ENCODE peak calls at places on chromosomes 1 and 21, in eight cellular contexts. Q, F, R, P, I, L, E and X are unnamed samples.

GRCh38 chr1:60842294-60842693 is 240.1 kb upstream of the NFIA start:
- DNase-seq in Q (no peak), F (no peak), R (no peak), P (no peak), I (no peak), L (no peak), E (no peak), X (no peak)

GRCh38 chr1:63790989-63791388 is 17.2 kb downstream of the ROR1 start:
- DNase-seq in Q (no peak), F (no peak), R (no peak), P (no peak), I (no peak), L (no peak), E (no peak), X (no peak)

GRCh38 chr1:198622532-198623218 is 16.2 kb upstream of the PTPRC start:
- DNase-seq in Q (no peak), F (no peak), R (no peak), P (no peak), I (no peak), L (no peak), E (no peak), X (no peak)

GRCh38 chr1:50209749-50210148 is 101.0 kb downstream of the ELAVL4 start:
- DNase-seq in Q (no peak), F (no peak), R (no peak), P (no peak), I (no peak), L (no peak), E (no peak), X (no peak)

GRCh38 chr1:150028322-150028721 is 17.8 kb upstream of the OTUD7B start:
- DNase-seq in Q (no peak), F (no peak), R (no peak), P (no peak), I (no peak), L (no peak), E (no peak), X (no peak)

GRCh38 chr1:203996126-203996525 is 76.8 kb upstream of the SOX13 start:
- DNase-seq in Q (no peak), F (peak), R (no peak), P (no peak), I (no peak), L (no peak), E (no peak), X (no peak)

GRCh38 chr1:165896277-165896676 is 68.9 kb downstream of the UCK2 start:
- DNase-seq in Q (no peak), F (peak), R (no peak), P (no peak), I (no peak), L (no peak), E (no peak), X (peak)

GRCh38 chr1:166925791-166926483 is 49.4 kb downstream of the ILDR2 start:
- DNase-seq in Q (no peak), F (no peak), R (no peak), P (no peak), I (no peak), L (no peak), E (no peak), X (no peak)

GRCh38 chr1:7418442-7419080 is 352.5 kb upstream of the VAMP3 start:
- DNase-seq in Q (peak), F (no peak), R (no peak), P (no peak), I (no peak), L (peak), E (peak), X (peak)

GRCh38 chr1:151213560-151213959 is 15.2 kb downstream of the PIP5K1A start:
- DNase-seq in Q (no peak), F (no peak), R (no peak), P (no peak), I (no peak), L (no peak), E (no peak), X (no peak)

GRCh38 chr1:235945775-235946565 is 79.3 kb upstream of the LYST start:
- DNase-seq in Q (no peak), F (no peak), R (no peak), P (no peak), I (no peak), L (no peak), E (no peak), X (peak)

GRCh38 chr21:25369524-25370300 is 237.6 kb downstream of the MRPL39 start:
- DNase-seq in Q (no peak), F (no peak), R (no peak), P (no peak), I (no peak), L (no peak), E (no peak), X (no peak)

GRCh38 chr1:168512864-168513595 is 30.8 kb downstream of the XCL2 start:
- DNase-seq in Q (no peak), F (no peak), R (no peak), P (no peak), I (no peak), L (no peak), E (no peak), X (no peak)

GRCh38 chr1:116569776-116570357 is 959 bp downstream of the CD58 start:
- DNase-seq in Q (peak), F (no peak), R (no peak), P (peak), I (peak), L (no peak), E (peak), X (peak)

GRCh38 chr1:234250747-234251146 is 122.5 kb upstream of the COA6 start:
- DNase-seq in Q (peak), F (no peak), R (no peak), P (no peak), I (no peak), L (no peak), E (no peak), X (no peak)

GRCh38 chr21:45977396-45977795 is 4.2 kb upstream of the COL6A1 start:
- DNase-seq in Q (peak), F (no peak), R (no peak), P (no peak), I (no peak), L (no peak), E (peak), X (no peak)

GRCh38 chr1:247362074-247362597 is 30.5 kb upstream of the ZNF496 start:
- DNase-seq in Q (no peak), F (no peak), R (no peak), P (no peak), I (no peak), L (no peak), E (no peak), X (no peak)

GRCh38 chr21:46057111-46057709 is 40.7 kb upstream of the COL6A2 start:
- DNase-seq in Q (peak), F (no peak), R (no peak), P (no peak), I (no peak), L (no peak), E (no peak), X (peak)

GRCh38 chr1:11955221-11955620 is 20.7 kb downstream of the PLOD1 start:
- DNase-seq in Q (no peak), F (no peak), R (no peak), P (no peak), I (no peak), L (no peak), E (no peak), X (no peak)

GRCh38 chr1:160925652-160926241 is 28.9 kb downstream of the ITLN2 start:
- DNase-seq in Q (no peak), F (no peak), R (no peak), P (no peak), I (no peak), L (no peak), E (no peak), X (no peak)

GRCh38 chr1:232566093-232566492 is 63.8 kb downstream of the SIPA1L2 start:
- DNase-seq in Q (no peak), F (no peak), R (no peak), P (no peak), I (no peak), L (no peak), E (no peak), X (no peak)

GRCh38 chr1:3790501-3790923 is 5.8 kb downstream of the LRRC47 start:
- DNase-seq in Q (no peak), F (no peak), R (no peak), P (no peak), I (no peak), L (no peak), E (no peak), X (no peak)
- TF ChIP-seq POLR2A in Q (no peak), F (no peak), R (no peak), P (no peak), I (no peak), L (no peak), E (no peak), X (no peak)

GRCh38 chr1:208234721-208235120 is 9.5 kb downstream of the PLXNA2 start:
- DNase-seq in Q (no peak), F (no peak), R (no peak), P (no peak), I (no peak), L (no peak), E (no peak), X (no peak)

GRCh38 chr1:208235356-208235982 is 8.7 kb downstream of the PLXNA2 start:
- DNase-seq in Q (no peak), F (no peak), R (no peak), P (peak), I (no peak), L (no peak), E (no peak), X (no peak)

GRCh38 chr1:208237241-208237640 is 6.9 kb downstream of the PLXNA2 start:
- DNase-seq in Q (peak), F (no peak), R (no peak), P (no peak), I (no peak), L (no peak), E (no peak), X (peak)

GRCh38 chr1:208233978-208234377 is 10.2 kb downstream of the PLXNA2 start:
- DNase-seq in Q (no peak), F (no peak), R (no peak), P (no peak), I (no peak), L (no peak), E (no peak), X (no peak)

DNA sequence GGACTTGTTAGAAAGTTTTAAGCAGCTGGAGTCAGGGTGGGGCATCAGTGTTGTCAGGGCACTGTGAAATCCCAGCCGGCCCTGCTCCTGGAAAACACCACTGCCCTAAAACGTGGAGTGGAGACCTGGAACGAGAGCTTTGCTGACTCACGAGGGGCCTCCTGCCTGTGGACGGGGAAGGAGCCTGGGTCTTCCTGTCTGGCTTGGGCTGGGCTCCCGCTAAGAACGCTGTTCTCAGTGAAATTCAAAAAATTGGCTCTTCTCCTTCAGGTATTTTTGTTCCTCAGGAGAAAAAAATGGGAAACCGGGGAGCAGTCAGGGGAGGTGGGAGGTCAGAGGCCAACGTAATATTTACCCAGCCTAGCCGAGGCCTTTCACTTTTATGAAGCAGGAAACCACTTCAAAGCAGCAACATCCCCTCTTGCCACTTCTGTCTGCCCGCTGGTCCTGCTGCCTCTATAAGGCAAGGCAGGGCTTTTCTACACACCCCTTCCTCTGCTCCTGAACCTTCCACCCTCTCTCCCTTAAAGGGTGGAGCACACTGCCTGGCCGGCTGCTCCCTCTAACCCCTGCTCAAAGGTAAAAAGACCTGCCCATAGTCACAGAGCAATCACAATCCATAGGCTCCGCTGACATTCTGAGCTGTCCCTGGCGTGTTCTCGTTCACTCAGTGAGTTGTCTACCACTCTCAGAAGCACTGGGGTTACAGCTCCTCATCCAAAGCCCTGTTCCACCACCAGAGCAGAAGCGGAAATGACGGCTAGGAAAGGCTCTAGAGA is 8.0 kb downstream of the PLXNA2 start:
- DNase-seq in Q (no peak), F (peak), R (no peak), P (peak), I (no peak), L (no peak), E (peak), X (no peak)
- TF ChIP-seq POLR2A in Q (no peak), F (no peak), R (no peak), P (peak), I (no peak), L (no peak), E (no peak), X (no peak)

DNA sequence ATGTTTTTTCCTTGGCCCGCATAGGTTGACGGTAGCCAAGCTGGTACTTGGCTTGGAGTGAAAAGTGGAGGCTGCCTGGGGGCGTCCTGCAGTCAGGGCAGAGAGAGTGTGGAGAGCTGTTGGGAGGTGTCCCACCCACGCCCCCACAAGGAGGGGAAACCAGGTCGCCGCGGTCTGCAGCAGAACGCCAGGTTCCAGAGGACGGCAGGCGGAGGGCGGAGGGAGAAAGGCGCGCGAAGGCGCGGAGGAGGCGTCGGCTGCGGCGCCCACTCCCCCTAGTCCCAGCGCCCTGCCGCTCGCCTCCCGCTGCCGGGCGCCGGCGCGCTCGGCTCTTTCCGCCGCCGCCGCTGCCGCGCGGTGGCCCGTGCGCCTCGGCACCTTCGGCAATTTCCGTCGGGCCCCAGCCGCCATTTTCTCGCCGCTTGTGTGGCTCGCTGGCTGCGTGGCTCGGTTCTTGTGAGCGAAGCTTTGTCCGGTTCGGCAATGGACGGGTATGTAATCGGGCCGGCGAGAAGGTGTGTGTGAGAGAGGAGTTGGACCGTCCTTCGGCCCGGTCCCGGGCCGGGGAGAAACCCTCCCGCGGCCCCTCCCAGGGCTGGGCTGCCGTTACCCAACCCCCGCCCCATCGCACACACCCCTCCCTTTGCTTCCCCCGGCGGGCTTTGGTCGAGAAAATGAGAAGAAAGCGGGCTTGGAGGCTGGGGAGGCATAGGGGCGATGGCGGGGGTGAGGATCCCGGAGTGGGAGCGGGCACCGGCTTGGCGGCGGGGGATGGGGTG is at the start of gene PTBP2:
- DNase-seq in Q (peak), F (peak), R (peak), P (peak), I (peak), L (peak), E (peak), X (peak)
- TF ChIP-seq POLR2A in Q (no peak), F (peak), R (peak), P (peak), I (no peak), L (peak), E (no peak), X (peak)

DNA sequence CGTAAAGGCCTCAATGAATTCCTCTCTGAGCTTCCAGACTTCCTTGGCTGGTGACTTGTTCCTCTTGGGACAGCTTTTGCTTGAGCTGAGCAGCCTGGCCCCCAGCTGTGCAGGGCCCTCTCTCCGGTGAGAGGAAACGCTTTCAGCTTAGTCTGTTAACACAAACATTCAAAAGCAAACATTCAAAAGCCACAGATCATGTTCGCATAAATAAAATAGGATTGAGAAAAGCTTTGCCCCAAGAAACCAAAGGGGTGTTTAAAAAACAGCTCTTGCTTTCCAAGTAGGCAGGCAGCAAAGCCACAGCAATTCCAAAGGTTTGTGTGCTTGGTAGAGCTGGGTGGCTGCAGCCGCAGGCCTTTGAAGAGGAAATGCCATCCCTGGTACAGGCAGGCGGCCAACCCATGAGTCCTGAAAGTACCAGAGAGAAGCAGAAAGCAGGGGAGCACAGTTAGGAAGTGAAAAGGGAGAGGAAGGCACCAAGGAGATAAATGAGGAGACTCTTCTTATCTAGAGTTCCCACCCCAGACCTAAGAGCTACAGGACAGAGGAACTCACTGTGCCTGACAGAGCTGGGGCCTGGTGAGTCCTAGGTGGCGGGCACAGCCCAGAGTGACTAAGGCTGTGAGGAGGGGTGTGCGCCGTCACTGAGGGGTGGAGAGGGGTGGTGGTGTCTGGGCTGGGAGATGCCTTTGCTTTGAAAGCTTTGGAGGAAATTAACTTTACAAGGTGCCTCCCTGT is 48.4 kb downstream of the CCN1 start:
- DNase-seq in Q (no peak), F (no peak), R (no peak), P (peak), I (peak), L (no peak), E (peak), X (peak)
- TF ChIP-seq POLR2A in Q (no peak), F (no peak), R (no peak), P (no peak), I (no peak), L (no peak), E (no peak), X (peak)

GRCh38 chr1:153568367-153569099 is 2.9 kb upstream of the S100A2 start:
- DNase-seq in Q (peak), F (peak), R (peak), P (peak), I (peak), L (peak), E (peak), X (peak)
- TF ChIP-seq POLR2A in Q (no peak), F (no peak), R (no peak), P (no peak), I (peak), L (peak), E (no peak), X (no peak)

DNA sequence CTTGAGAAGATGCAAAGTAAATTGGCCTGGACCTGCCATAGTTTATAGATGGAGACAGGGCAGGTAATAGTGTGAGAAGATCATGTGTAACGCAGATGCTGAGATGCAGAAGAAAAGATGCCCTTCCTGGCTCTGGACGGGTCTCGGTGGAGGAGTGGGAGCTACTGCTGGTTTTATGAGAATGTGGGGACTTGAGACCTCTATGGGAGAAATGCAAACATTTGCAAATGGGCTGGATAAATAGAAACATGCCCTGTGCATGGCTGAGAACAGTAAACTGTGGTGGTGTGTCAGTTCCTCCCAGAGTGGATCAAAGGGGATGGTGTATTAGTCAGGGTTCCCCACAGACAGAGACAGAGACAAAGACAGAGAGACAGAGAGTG is 21.9 kb downstream of the UBASH3A start:
- DNase-seq in Q (no peak), F (no peak), R (no peak), P (no peak), I (no peak), L (peak), E (no peak), X (no peak)
- TF ChIP-seq POLR2A in Q (no peak), F (no peak), R (no peak), P (no peak), I (no peak), L (no peak), E (no peak), X (no peak)

GRCh38 chr1:117605164-117605810 is 561 bp upstream of the TENT5C start:
- DNase-seq in Q (no peak), F (peak), R (no peak), P (no peak), I (peak), L (no peak), E (peak), X (no peak)
- TF ChIP-seq POLR2A in Q (no peak), F (no peak), R (no peak), P (no peak), I (no peak), L (no peak), E (no peak), X (peak)